ENCODE peak calls at places on chromosomes 13 and 19, in eight cellular contexts. W is HepG2, O is upper lobe of left lung, H is Panc1, G is K562, Y is GM23338, R is GM12878, C is HCT116. V is an unnamed sample.

GRCh38 chr13:51815848-51816247 is 11.9 kb upstream of the DHRS12 start:
- ATAC-seq in W (no peak), C (no peak), O (no peak), G (peak; percentile 49), Y (no peak), H (no peak), R (no peak), V (no peak)

GRCh38 chr19:39090881-39091280 is 6.7 kb downstream of the ACP7 start:
- ATAC-seq in Y (no peak), G (no peak), R (no peak), C (no peak), O (no peak), W (no peak), H (no peak), V (no peak)

GRCh38 chr19:17511724-17512573 is 500 bp downstream of the PGLS start:
- ATAC-seq in Y (peak; percentile 82), O (peak; percentile 89), H (peak; percentile 85), G (peak; percentile 66), R (peak; percentile 88), C (peak; percentile 46), W (peak; percentile 72), V (peak; percentile 69)

GRCh38 chr13:98567140-98567539 is 9.8 kb downstream of the STK24 start:
- ATAC-seq in R (no peak), H (no peak), G (no peak), O (no peak), W (no peak), Y (no peak), C (no peak), V (no peak)

GRCh38 chr13:41588899-41589298 is 131.5 kb downstream of the RGCC start:
- ATAC-seq in W (no peak), O (no peak), R (no peak), H (peak; percentile 69), G (peak; percentile 83), C (peak; percentile 40), Y (no peak), V (no peak)

GRCh38 chr13:21005193-21005592 is 56.2 kb downstream of the LATS2 start:
- ATAC-seq in R (no peak), C (no peak), H (no peak), Y (peak; percentile 48), O (peak; percentile 51), G (no peak), W (peak; percentile 63), V (no peak)

GRCh38 chr13:98738213-98738612 is 14.3 kb downstream of the SLC15A1 start:
- ATAC-seq in C (no peak), H (no peak), G (no peak), O (peak; percentile 40), Y (peak; percentile 77), W (no peak), R (no peak), V (no peak)

GRCh38 chr19:18298601-18299000 is 17.2 kb upstream of the JUND start:
- ATAC-seq in Y (no peak), C (no peak), W (no peak), R (no peak), O (no peak), G (no peak), H (no peak), V (no peak)

GRCh38 chr19:19719798-19720197 is 13.1 kb downstream of the ZNF14 start:
- ATAC-seq in H (no peak), C (no peak), G (no peak), Y (no peak), R (no peak), O (no peak), W (no peak), V (no peak)

GRCh38 chr19:2415281-2415972 is 12.0 kb downstream of the TIMM13 start:
- ATAC-seq in C (no peak), G (peak; percentile 30), H (no peak), O (no peak), R (no peak), W (peak; percentile 13), Y (peak; percentile 84), V (peak; percentile 22)

GRCh38 chr13:100129605-100130004 is 40.7 kb downstream of the PCCA start:
- ATAC-seq in G (no peak), C (no peak), O (peak; percentile 61), Y (peak; percentile 61), R (peak; percentile 80), H (no peak), W (no peak), V (no peak)

GRCh38 chr19:33406521-33407139 is 33.1 kb downstream of the CEBPG start:
- ATAC-seq in C (peak; percentile 93), H (peak; percentile 86), O (peak; percentile 71), R (peak; percentile 94), G (peak; percentile 88), W (peak; percentile 31), Y (peak; percentile 77), V (peak; percentile 35)
- TF ChIP-seq POLR2AphosphoS5 in C (no peak), H (no peak), O (no peak), R (no peak), G (no peak), W (no peak), Y (no peak), V (no peak)

GRCh38 chr13:110617326-110618072 is 2.2 kb downstream of the NAXD start:
- ATAC-seq in R (no peak), O (no peak), Y (peak; percentile 5), G (no peak), C (no peak), W (no peak), H (no peak), V (no peak)

GRCh38 chr13:110615005-110615321 is 382 bp upstream of the NAXD start:
- ATAC-seq in O (peak; percentile 27), W (no peak), G (no peak), H (no peak), R (no peak), Y (no peak), C (peak; percentile 8), V (no peak)

GRCh38 chr13:110618167-110618566 is 2.8 kb downstream of the NAXD start:
- ATAC-seq in W (no peak), C (no peak), R (no peak), O (no peak), Y (no peak), H (no peak), G (no peak), V (no peak)

GRCh38 chr13:110615322-110616102 is at the start of gene NAXD:
- ATAC-seq in R (peak; percentile 87), W (peak; percentile 95), G (peak; percentile 94), C (peak; percentile 95), Y (peak; percentile 85), H (peak; percentile 95), O (peak; percentile 94), V (peak; percentile 94)

DNA sequence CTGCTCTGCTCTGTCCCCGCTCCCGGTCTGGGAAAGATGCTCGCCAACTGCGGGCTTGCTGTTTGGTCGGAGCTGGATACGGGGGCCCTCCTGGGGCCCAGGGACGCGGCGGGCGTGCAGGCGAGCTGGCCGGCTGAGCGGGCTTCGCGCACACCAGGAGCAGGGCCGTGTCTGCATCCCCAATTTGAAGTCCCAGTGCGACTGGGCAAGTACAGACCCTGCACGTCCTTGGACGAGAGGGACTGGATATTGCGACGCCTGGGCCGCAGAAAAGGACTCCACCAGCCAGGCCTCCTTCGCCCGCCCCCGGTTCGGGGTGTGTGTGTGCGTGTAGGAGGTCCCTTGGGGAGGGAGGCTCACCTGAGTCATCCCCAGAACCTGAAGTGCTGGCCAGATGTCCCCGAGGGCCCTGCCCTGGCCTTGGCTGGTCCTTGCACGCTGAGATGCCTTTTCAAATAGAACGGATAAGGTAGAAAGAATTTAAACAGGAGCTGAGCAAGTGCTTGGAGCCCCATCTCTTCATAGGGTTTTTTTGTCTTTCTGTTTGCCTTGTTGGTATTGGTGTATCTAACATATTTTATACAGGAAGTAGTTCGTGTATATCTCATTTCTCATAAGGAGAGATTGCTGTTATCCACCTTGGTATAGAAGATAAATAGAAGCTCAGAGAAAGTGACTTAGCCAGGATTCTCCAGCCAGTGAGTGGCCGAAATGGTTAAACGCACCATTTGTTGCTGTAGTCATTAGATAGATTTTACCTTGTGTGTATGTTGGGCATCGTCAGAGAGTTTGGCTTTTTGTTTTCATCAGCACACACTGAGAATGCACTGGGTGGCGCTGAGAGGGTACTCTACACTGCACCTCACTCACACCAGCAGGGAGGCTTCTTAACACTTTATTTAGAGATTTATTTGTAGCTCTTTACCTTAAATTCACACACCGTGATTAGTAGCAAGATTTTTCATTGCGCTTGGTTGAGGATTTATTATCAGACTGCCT is 1.1 kb downstream of the NAXD start:
- ATAC-seq in W (peak; percentile 50), G (peak; percentile 68), O (peak; percentile 54), Y (peak; percentile 47), H (peak; percentile 49), R (peak; percentile 70), C (peak; percentile 46), V (peak; percentile 29)
- TF ChIP-seq POLR2AphosphoS5 in W (no peak), G (no peak), O (peak; percentile 47), Y (no peak), H (no peak), R (peak; percentile 43), C (peak; percentile 47), V (peak; percentile 37)

DNA sequence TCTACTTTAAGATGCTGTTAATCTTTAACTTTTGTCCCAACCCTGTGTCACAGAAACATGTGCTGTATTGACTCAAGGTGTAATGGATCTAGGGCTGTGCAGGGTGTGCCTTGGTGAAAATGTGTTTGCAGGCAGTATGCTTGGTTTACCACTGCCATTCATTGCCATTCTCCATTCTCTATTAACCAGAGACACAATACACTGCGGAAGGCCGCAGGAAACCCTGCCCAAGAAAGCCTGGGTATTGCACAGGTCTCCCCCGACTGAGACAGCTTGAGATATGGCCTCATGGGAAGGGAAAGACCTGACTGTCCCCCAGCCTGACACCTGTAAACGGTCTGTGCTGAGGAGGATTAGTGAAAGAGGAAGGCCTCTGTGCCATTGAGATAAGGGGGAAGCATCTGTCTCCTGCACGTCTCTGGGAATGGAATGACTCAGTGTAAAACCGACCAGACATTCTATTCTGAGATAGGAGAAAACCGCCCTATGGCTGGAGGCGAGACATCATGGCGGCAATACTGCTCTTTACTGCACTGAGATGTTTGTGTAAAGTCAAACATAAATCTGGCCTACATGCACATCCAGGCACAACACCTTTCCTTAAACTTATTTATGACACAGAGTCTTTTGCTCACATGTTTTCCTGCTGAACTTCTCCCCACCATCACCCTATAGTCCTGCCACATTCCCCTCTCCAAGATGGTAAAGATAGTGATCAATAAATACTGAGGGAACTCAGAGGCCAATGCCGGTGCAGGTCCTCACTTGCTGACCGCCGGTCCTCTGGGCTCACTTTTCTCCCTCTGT is 13.1 kb upstream of the ZNF888 start:
- ATAC-seq in C (no peak), H (no peak), W (peak; percentile 48), O (no peak), G (peak; percentile 84), R (peak; percentile 64), Y (no peak), V (no peak)
- TF ChIP-seq POLR2AphosphoS5 in C (no peak), H (no peak), W (no peak), O (no peak), G (peak; percentile 99), R (no peak), Y (no peak), V (no peak)

GRCh38 chr19:829129-829758 is 1.6 kb downstream of the AZU1 start:
- ATAC-seq in H (peak; percentile 11), O (no peak), Y (no peak), W (no peak), C (no peak), G (no peak), R (no peak), V (no peak)

GRCh38 chr19:827314-827709 is 325 bp upstream of the AZU1 start:
- ATAC-seq in Y (no peak), H (no peak), O (no peak), W (no peak), C (no peak), G (no peak), R (no peak), V (no peak)

GRCh38 chr19:825897-826640 is 1.6 kb upstream of the AZU1 start:
- ATAC-seq in H (no peak), W (no peak), C (no peak), R (no peak), Y (no peak), G (no peak), O (no peak), V (no peak)

GRCh38 chr19:824885-825284 is 2.8 kb upstream of the AZU1 start:
- ATAC-seq in R (no peak), H (no peak), W (no peak), Y (no peak), C (no peak), O (peak; percentile 54), G (no peak), V (no peak)

GRCh38 chr19:827710-828321 is at the start of gene AZU1:
- ATAC-seq in G (no peak), Y (no peak), C (peak; percentile 43), R (no peak), O (peak; percentile 54), H (peak; percentile 50), W (no peak), V (peak; percentile 31)
- TF ChIP-seq POLR2AphosphoS5 in G (no peak), Y (no peak), C (no peak), R (no peak), O (no peak), H (no peak), W (no peak), V (no peak)